ENCODE peak calls at places on chromosomes 11 and 22, in eight cellular contexts. One of them, this sample, is unnamed. For H3K4me1, the result is how much of the 10 kb centered on the place peaks cover.

GRCh38 chr11:123461164-123461563 is 31.1 kb downstream of the GRAMD1B start:
- DNase-seq in upper lobe of right lung: no peak
- DNase-seq in cardiac muscle cell: no peak
- DNase-seq in hepatocyte: no peak
- DNase-seq in ovary: no peak
- DNase-seq in fibroblast of lung: no peak
- DNase-seq in A549: no peak
- DNase-seq in Panc1: no peak
- DNase-seq in this sample: peak

GRCh38 chr11:2355000-2355644 is 22.0 kb upstream of the CD81 start:
- DNase-seq in Panc1: no peak
- DNase-seq in cardiac muscle cell: no peak
- DNase-seq in upper lobe of right lung: no peak
- DNase-seq in fibroblast of lung: peak
- DNase-seq in A549: no peak
- DNase-seq in ovary: no peak
- DNase-seq in hepatocyte: no peak
- DNase-seq in this sample: no peak

GRCh38 chr11:61955416-61956135 is 5.4 kb downstream of the BEST1 start:
- DNase-seq in fibroblast of lung: no peak
- DNase-seq in upper lobe of right lung: peak
- DNase-seq in cardiac muscle cell: peak
- DNase-seq in Panc1: no peak
- DNase-seq in A549: no peak
- DNase-seq in hepatocyte: peak
- DNase-seq in ovary: peak
- DNase-seq in this sample: no peak

GRCh38 chr11:35971841-35972422 is 28.1 kb downstream of the LDLRAD3 start:
- DNase-seq in upper lobe of right lung: no peak
- DNase-seq in ovary: no peak
- DNase-seq in A549: no peak
- DNase-seq in hepatocyte: no peak
- DNase-seq in Panc1: no peak
- DNase-seq in cardiac muscle cell: no peak
- DNase-seq in fibroblast of lung: no peak
- DNase-seq in this sample: no peak

GRCh38 chr11:19342036-19342435 is 101.3 kb upstream of the E2F8 start:
- DNase-seq in ovary: no peak
- DNase-seq in fibroblast of lung: no peak
- DNase-seq in hepatocyte: no peak
- DNase-seq in A549: no peak
- DNase-seq in Panc1: no peak
- DNase-seq in cardiac muscle cell: no peak
- DNase-seq in upper lobe of right lung: no peak
- DNase-seq in this sample: no peak

GRCh38 chr11:69638941-69639681 is 1.8 kb upstream of the CCND1 start:
- DNase-seq in ovary: peak
- DNase-seq in cardiac muscle cell: peak
- DNase-seq in fibroblast of lung: peak
- DNase-seq in upper lobe of right lung: peak
- DNase-seq in A549: peak
- DNase-seq in Panc1: peak
- DNase-seq in hepatocyte: peak
- DNase-seq in this sample: peak

GRCh38 chr22:21832291-21833290 is 34.9 kb downstream of the MAPK1 start:
- DNase-seq in ovary: no peak
- DNase-seq in fibroblast of lung: no peak
- DNase-seq in A549: no peak
- DNase-seq in hepatocyte: peak
- DNase-seq in upper lobe of right lung: no peak
- DNase-seq in Panc1: no peak
- DNase-seq in cardiac muscle cell: peak
- DNase-seq in this sample: no peak

GRCh38 chr11:72812604-72812967 is 1.6 kb upstream of the ATG16L2 start:
- DNase-seq in ovary: no peak
- DNase-seq in A549: no peak
- DNase-seq in Panc1: no peak
- DNase-seq in fibroblast of lung: peak
- DNase-seq in upper lobe of right lung: no peak
- DNase-seq in cardiac muscle cell: peak
- DNase-seq in hepatocyte: no peak
- DNase-seq in this sample: no peak

GRCh38 chr11:130609121-130610035 is 160.9 kb downstream of the ADAMTS15 start:
- DNase-seq in hepatocyte: peak
- DNase-seq in ovary: peak
- DNase-seq in cardiac muscle cell: no peak
- DNase-seq in Panc1: no peak
- DNase-seq in upper lobe of right lung: peak
- DNase-seq in A549: no peak
- DNase-seq in fibroblast of lung: peak
- DNase-seq in this sample: peak

GRCh38 chr22:48603621-48604320 is 1223.9 kb downstream of the BRD1 start:
- DNase-seq in ovary: no peak
- DNase-seq in upper lobe of right lung: no peak
- DNase-seq in hepatocyte: no peak
- DNase-seq in A549: no peak
- DNase-seq in cardiac muscle cell: no peak
- DNase-seq in Panc1: no peak
- DNase-seq in fibroblast of lung: no peak
- DNase-seq in this sample: no peak

GRCh38 chr11:42770444-42771065 is 541.2 kb upstream of the API5 start:
- DNase-seq in hepatocyte: peak
- DNase-seq in Panc1: peak
- DNase-seq in A549: no peak
- DNase-seq in ovary: no peak
- DNase-seq in upper lobe of right lung: no peak
- DNase-seq in fibroblast of lung: peak
- DNase-seq in cardiac muscle cell: peak
- DNase-seq in this sample: no peak

GRCh38 chr11:396948-397548 is 3.0 kb downstream of the PKP3 start:
- DNase-seq in fibroblast of lung: peak
- DNase-seq in Panc1: no peak
- DNase-seq in upper lobe of right lung: no peak
- DNase-seq in A549: no peak
- DNase-seq in hepatocyte: no peak
- DNase-seq in cardiac muscle cell: no peak
- DNase-seq in ovary: peak
- DNase-seq in this sample: peak

GRCh38 chr11:103923473-103923931 is 112.9 kb upstream of the DDI1 start:
- DNase-seq in upper lobe of right lung: no peak
- DNase-seq in fibroblast of lung: no peak
- DNase-seq in Panc1: no peak
- DNase-seq in ovary: no peak
- DNase-seq in hepatocyte: peak
- DNase-seq in A549: peak
- DNase-seq in cardiac muscle cell: peak
- DNase-seq in this sample: no peak

GRCh38 chr11:118295834-118296454 is 8.6 kb upstream of the CD3E start:
- DNase-seq in fibroblast of lung: peak
- DNase-seq in hepatocyte: peak
- DNase-seq in cardiac muscle cell: peak
- DNase-seq in ovary: no peak
- DNase-seq in A549: no peak
- DNase-seq in upper lobe of right lung: no peak
- DNase-seq in Panc1: no peak
- DNase-seq in this sample: no peak

GRCh38 chr22:45310331-45311032 is 748 bp downstream of the FAM118A start:
- DNase-seq in hepatocyte: no peak
- DNase-seq in ovary: peak
- DNase-seq in Panc1: no peak
- DNase-seq in A549: no peak
- DNase-seq in fibroblast of lung: no peak
- DNase-seq in cardiac muscle cell: no peak
- DNase-seq in upper lobe of right lung: no peak
- DNase-seq in this sample: peak

GRCh38 chr11:65699306-65699705 is 12.7 kb upstream of the KAT5 start:
- DNase-seq in cardiac muscle cell: no peak
- DNase-seq in A549: no peak
- DNase-seq in Panc1: no peak
- DNase-seq in fibroblast of lung: no peak
- DNase-seq in upper lobe of right lung: peak
- DNase-seq in ovary: no peak
- DNase-seq in hepatocyte: no peak
- DNase-seq in this sample: no peak

GRCh38 chr22:39567135-39567946 is 3.2 kb upstream of the CACNA1I start:
- DNase-seq in Panc1: no peak
- DNase-seq in cardiac muscle cell: no peak
- DNase-seq in hepatocyte: no peak
- DNase-seq in A549: no peak
- DNase-seq in fibroblast of lung: no peak
- DNase-seq in upper lobe of right lung: no peak
- DNase-seq in ovary: no peak
- DNase-seq in this sample: no peak

GRCh38 chr11:126573325-126574076 is 218.0 kb downstream of the ST3GAL4 start:
- DNase-seq in fibroblast of lung: no peak
- DNase-seq in Panc1: no peak
- DNase-seq in upper lobe of right lung: no peak
- DNase-seq in cardiac muscle cell: peak
- DNase-seq in hepatocyte: no peak
- DNase-seq in A549: no peak
- DNase-seq in ovary: no peak
- DNase-seq in this sample: no peak

DNA sequence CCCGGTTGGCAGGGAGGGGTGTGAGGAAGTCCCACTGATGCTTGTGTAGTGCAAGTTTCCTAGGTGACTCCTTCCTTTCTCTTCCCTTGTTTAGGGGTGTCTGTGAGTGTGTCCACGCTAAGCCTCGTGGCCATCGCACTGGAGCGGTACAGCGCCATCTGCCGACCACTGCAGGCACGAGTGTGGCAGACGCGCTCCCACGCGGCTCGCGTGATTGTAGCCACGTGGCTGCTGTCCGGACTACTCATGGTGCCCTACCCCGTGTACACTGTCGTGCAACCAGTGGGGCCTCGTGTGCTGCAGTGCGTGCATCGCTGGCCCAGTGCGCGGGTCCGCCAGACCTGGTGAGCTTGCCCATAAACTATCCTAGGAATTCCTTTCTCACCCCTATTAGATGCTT is 10.4 kb downstream of the CCKBR start:
- DNase-seq in Panc1: no peak
- DNase-seq in upper lobe of right lung: no peak
- DNase-seq in fibroblast of lung: no peak
- DNase-seq in hepatocyte: no peak
- DNase-seq in ovary: no peak
- DNase-seq in cardiac muscle cell: no peak
- DNase-seq in A549: no peak
- DNase-seq in this sample: no peak
- TF ChIP-seq CTCF in Panc1: peak
- TF ChIP-seq CTCF in upper lobe of right lung: no peak
- TF ChIP-seq CTCF in fibroblast of lung: no peak
- TF ChIP-seq CTCF in hepatocyte: no peak
- TF ChIP-seq CTCF in ovary: no peak
- TF ChIP-seq CTCF in cardiac muscle cell: peak
- TF ChIP-seq CTCF in A549: no peak
- TF ChIP-seq CTCF in this sample: no peak

GRCh38 chr11:34027516-34028406 is 23.8 kb upstream of the CAPRIN1 start:
- DNase-seq in Panc1: no peak
- DNase-seq in A549: no peak
- DNase-seq in fibroblast of lung: no peak
- DNase-seq in upper lobe of right lung: no peak
- DNase-seq in hepatocyte: peak
- DNase-seq in cardiac muscle cell: no peak
- DNase-seq in ovary: no peak
- DNase-seq in this sample: no peak

GRCh38 chr11:34028407-34028804 is 23.1 kb upstream of the CAPRIN1 start:
- DNase-seq in ovary: no peak
- DNase-seq in cardiac muscle cell: no peak
- DNase-seq in Panc1: no peak
- DNase-seq in fibroblast of lung: no peak
- DNase-seq in A549: no peak
- DNase-seq in upper lobe of right lung: no peak
- DNase-seq in hepatocyte: peak
- DNase-seq in this sample: peak

GRCh38 chr11:34030386-34030785 is 21.1 kb upstream of the CAPRIN1 start:
- DNase-seq in A549: no peak
- DNase-seq in fibroblast of lung: no peak
- DNase-seq in ovary: no peak
- DNase-seq in cardiac muscle cell: no peak
- DNase-seq in Panc1: no peak
- DNase-seq in upper lobe of right lung: no peak
- DNase-seq in hepatocyte: no peak
- DNase-seq in this sample: no peak

GRCh38 chr11:34029176-34029575 is 22.4 kb upstream of the CAPRIN1 start:
- DNase-seq in cardiac muscle cell: no peak
- DNase-seq in A549: no peak
- DNase-seq in fibroblast of lung: no peak
- DNase-seq in hepatocyte: no peak
- DNase-seq in ovary: no peak
- DNase-seq in Panc1: no peak
- DNase-seq in upper lobe of right lung: no peak
- DNase-seq in this sample: no peak

GRCh38 chr11:34026432-34026831 is 25.1 kb upstream of the CAPRIN1 start:
- DNase-seq in A549: no peak
- DNase-seq in Panc1: no peak
- DNase-seq in upper lobe of right lung: no peak
- DNase-seq in ovary: no peak
- DNase-seq in cardiac muscle cell: no peak
- DNase-seq in hepatocyte: no peak
- DNase-seq in fibroblast of lung: no peak
- DNase-seq in this sample: no peak
- H3K27ac ChIP-seq in A549: no peak
- H3K27ac ChIP-seq in Panc1: no peak
- H3K27ac ChIP-seq in upper lobe of right lung: no peak
- H3K27ac ChIP-seq in ovary: no peak
- H3K27ac ChIP-seq in cardiac muscle cell: no peak
- H3K27ac ChIP-seq in hepatocyte: no peak
- H3K27ac ChIP-seq in fibroblast of lung: no peak
- H3K27ac ChIP-seq in this sample: no peak

GRCh38 chr11:117073539-117073938 is 24.7 kb downstream of the SIK3 start:
- DNase-seq in ovary: no peak
- DNase-seq in A549: no peak
- DNase-seq in hepatocyte: no peak
- DNase-seq in upper lobe of right lung: no peak
- DNase-seq in cardiac muscle cell: no peak
- DNase-seq in fibroblast of lung: no peak
- DNase-seq in Panc1: no peak
- DNase-seq in this sample: no peak
- H3K4me1 ChIP-seq in ovary: under half
- H3K4me1 ChIP-seq in A549: half or more
- H3K4me1 ChIP-seq in hepatocyte: under half
- H3K4me1 ChIP-seq in upper lobe of right lung: half or more
- H3K4me1 ChIP-seq in cardiac muscle cell: under half
- H3K4me1 ChIP-seq in fibroblast of lung: under half
- H3K4me1 ChIP-seq in Panc1: under half
- H3K4me1 ChIP-seq in this sample: half or more

DNA sequence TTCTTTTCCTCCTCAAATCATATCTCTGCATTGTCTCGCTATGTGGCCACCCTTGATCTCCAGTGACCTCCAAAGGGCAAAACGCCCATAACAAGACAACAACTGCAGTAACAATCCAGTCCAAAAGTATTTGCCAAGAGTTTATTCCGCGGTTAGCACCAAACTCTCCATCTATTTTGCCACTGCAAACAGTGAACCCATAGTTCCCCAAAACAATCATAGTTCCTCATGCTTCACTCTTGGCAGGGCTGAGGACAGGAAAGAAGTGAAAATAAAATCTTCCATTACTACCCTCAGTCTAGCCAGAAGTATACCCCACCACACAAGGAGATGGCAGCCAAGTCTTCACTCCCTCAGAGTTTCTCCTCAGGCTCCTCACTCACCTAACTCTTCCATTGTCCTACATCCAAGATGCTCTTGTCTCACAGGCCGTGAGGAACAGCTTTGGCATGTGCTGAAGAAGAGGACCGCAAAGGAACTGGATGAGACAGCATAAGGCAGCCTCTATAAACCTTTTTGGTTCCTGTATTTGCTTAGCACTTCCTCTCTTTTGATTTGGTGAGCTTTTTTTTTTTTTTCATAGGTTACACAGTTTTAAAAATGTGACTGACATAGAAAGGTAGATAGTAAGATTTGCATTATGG is at the start of gene LPXN:
- DNase-seq in fibroblast of lung: no peak
- DNase-seq in upper lobe of right lung: no peak
- DNase-seq in Panc1: no peak
- DNase-seq in cardiac muscle cell: no peak
- DNase-seq in A549: no peak
- DNase-seq in ovary: no peak
- DNase-seq in hepatocyte: no peak
- DNase-seq in this sample: no peak
- TF ChIP-seq CTCF in fibroblast of lung: no peak
- TF ChIP-seq CTCF in upper lobe of right lung: no peak
- TF ChIP-seq CTCF in Panc1: no peak
- TF ChIP-seq CTCF in cardiac muscle cell: no peak
- TF ChIP-seq CTCF in A549: no peak
- TF ChIP-seq CTCF in ovary: no peak
- TF ChIP-seq CTCF in hepatocyte: no peak
- TF ChIP-seq CTCF in this sample: no peak